ENCODE peak calls at places on chromosomes 4 and X, in four cellular contexts. One of them, this sample, is unnamed.

GRCh38 chr4:105343523-105343931 is 130.3 kb downstream of the PPA2 start:
- DNase-seq in left lung: no peak
- DNase-seq in hypothalamus: no peak
- DNase-seq in activated CD4-positive, alpha-beta T cell treated with anti-CD3 and anti-CD28 coated beads, Interleukin-2, amount 50 U/mL, for 1 hour: no peak
- DNase-seq in this sample: no peak

GRCh38 chrX:33726281-33727160 is 405.6 kb downstream of the FAM47A start:
- DNase-seq in left lung: peak; percentile 41
- DNase-seq in hypothalamus: no peak
- DNase-seq in activated CD4-positive, alpha-beta T cell treated with anti-CD3 and anti-CD28 coated beads, Interleukin-2, amount 50 U/mL, for 1 hour: no peak
- DNase-seq in this sample: no peak

GRCh38 chr4:89305712-89306437 is 1.7 kb downstream of the GPRIN3 start:
- DNase-seq in left lung: no peak
- DNase-seq in hypothalamus: no peak
- DNase-seq in activated CD4-positive, alpha-beta T cell treated with anti-CD3 and anti-CD28 coated beads, Interleukin-2, amount 50 U/mL, for 1 hour: no peak
- DNase-seq in this sample: no peak

GRCh38 chrX:40449396-40449795 is 131.4 kb upstream of the ATP6AP2 start:
- DNase-seq in left lung: no peak
- DNase-seq in hypothalamus: no peak
- DNase-seq in activated CD4-positive, alpha-beta T cell treated with anti-CD3 and anti-CD28 coated beads, Interleukin-2, amount 50 U/mL, for 1 hour: no peak
- DNase-seq in this sample: no peak

GRCh38 chr4:79918292-79918691 is 154.7 kb downstream of the ANTXR2 start:
- DNase-seq in left lung: no peak
- DNase-seq in hypothalamus: no peak
- DNase-seq in activated CD4-positive, alpha-beta T cell treated with anti-CD3 and anti-CD28 coated beads, Interleukin-2, amount 50 U/mL, for 1 hour: no peak
- DNase-seq in this sample: no peak

GRCh38 chr4:84697615-84698201 is 114.8 kb downstream of the CDS1 start:
- DNase-seq in left lung: no peak
- DNase-seq in hypothalamus: no peak
- DNase-seq in activated CD4-positive, alpha-beta T cell treated with anti-CD3 and anti-CD28 coated beads, Interleukin-2, amount 50 U/mL, for 1 hour: no peak
- DNase-seq in this sample: no peak

GRCh38 chr4:134544303-134544761 is 342.7 kb upstream of the PABPC4L start:
- DNase-seq in left lung: no peak
- DNase-seq in hypothalamus: no peak
- DNase-seq in activated CD4-positive, alpha-beta T cell treated with anti-CD3 and anti-CD28 coated beads, Interleukin-2, amount 50 U/mL, for 1 hour: no peak
- DNase-seq in this sample: no peak

GRCh38 chrX:48576108-48576507 is 1.8 kb downstream of the RBM3 start:
- DNase-seq in left lung: no peak
- DNase-seq in hypothalamus: no peak
- DNase-seq in activated CD4-positive, alpha-beta T cell treated with anti-CD3 and anti-CD28 coated beads, Interleukin-2, amount 50 U/mL, for 1 hour: no peak
- DNase-seq in this sample: no peak

GRCh38 chrX:1434871-1435240 is 17.9 kb downstream of the ASMTL start:
- DNase-seq in left lung: peak; percentile 61
- DNase-seq in hypothalamus: no peak
- DNase-seq in activated CD4-positive, alpha-beta T cell treated with anti-CD3 and anti-CD28 coated beads, Interleukin-2, amount 50 U/mL, for 1 hour: no peak
- DNase-seq in this sample: no peak

GRCh38 chrX:11908371-11908770 is 150.3 kb downstream of the MSL3 start:
- DNase-seq in left lung: no peak
- DNase-seq in hypothalamus: no peak
- DNase-seq in activated CD4-positive, alpha-beta T cell treated with anti-CD3 and anti-CD28 coated beads, Interleukin-2, amount 50 U/mL, for 1 hour: no peak
- DNase-seq in this sample: no peak

GRCh38 chrX:85112270-85112669 is 108.6 kb downstream of the APOOL start:
- DNase-seq in left lung: no peak
- DNase-seq in hypothalamus: no peak
- DNase-seq in activated CD4-positive, alpha-beta T cell treated with anti-CD3 and anti-CD28 coated beads, Interleukin-2, amount 50 U/mL, for 1 hour: no peak
- DNase-seq in this sample: no peak

GRCh38 chr4:58566260-58566659 is 1456.1 kb upstream of the IGFBP7 start:
- DNase-seq in left lung: no peak
- DNase-seq in hypothalamus: no peak
- DNase-seq in activated CD4-positive, alpha-beta T cell treated with anti-CD3 and anti-CD28 coated beads, Interleukin-2, amount 50 U/mL, for 1 hour: no peak
- DNase-seq in this sample: no peak

GRCh38 chrX:49100704-49101628 is 21.3 kb upstream of the WDR45 start:
- DNase-seq in left lung: peak; percentile 92
- DNase-seq in hypothalamus: peak; percentile 77
- DNase-seq in activated CD4-positive, alpha-beta T cell treated with anti-CD3 and anti-CD28 coated beads, Interleukin-2, amount 50 U/mL, for 1 hour: peak; percentile 81
- DNase-seq in this sample: peak; percentile 74

GRCh38 chr4:11801466-11802446 is 373.1 kb upstream of the HS3ST1 start:
- DNase-seq in left lung: no peak
- DNase-seq in hypothalamus: no peak
- DNase-seq in activated CD4-positive, alpha-beta T cell treated with anti-CD3 and anti-CD28 coated beads, Interleukin-2, amount 50 U/mL, for 1 hour: no peak
- DNase-seq in this sample: no peak

GRCh38 chrX:130079824-130080406 is 30.4 kb downstream of the ELF4 start:
- DNase-seq in left lung: no peak
- DNase-seq in hypothalamus: no peak
- DNase-seq in activated CD4-positive, alpha-beta T cell treated with anti-CD3 and anti-CD28 coated beads, Interleukin-2, amount 50 U/mL, for 1 hour: peak; percentile 53
- DNase-seq in this sample: no peak

This sample was measured in stimulated activated CD4-positive, alpha-beta T cell treated with anti-CD3 and anti-CD28 coated beads, Interleukin-12 subunit alpha, Interleukin-12 subunit beta, amount 100 ng/mL, for 48 hours.